ENCODE peak calls at places on chromosomes 1 and 21, in four cellular contexts. R, D, P and I are unnamed samples.

GRCh38 chr1:15849775-15850449 is 2.4 kb downstream of the SPEN start:
- DNase-seq in P (peak; percentile 67), R (peak; percentile 75), D (no peak), I (peak; percentile 69)

GRCh38 chr1:32818804-32819541 is 1.5 kb downstream of the S100PBP start:
- DNase-seq in P (no peak), D (no peak), R (no peak), I (no peak)

GRCh38 chr1:119783354-119784126 is 14.8 kb upstream of the HMGCS2 start:
- DNase-seq in R (no peak), D (no peak), P (no peak), I (no peak)

GRCh38 chr1:64440423-64440822 is 29.5 kb upstream of the CACHD1 start:
- DNase-seq in R (no peak), P (no peak), D (no peak), I (no peak)

GRCh38 chr1:112698366-112699310 is 8.3 kb downstream of the RHOC start:
- DNase-seq in R (no peak), D (no peak), P (no peak), I (no peak)

GRCh38 chr1:31241321-31241720 is 1.6 kb upstream of the NKAIN1 start:
- DNase-seq in R (no peak), D (no peak), P (no peak), I (no peak)

GRCh38 chr1:162111572-162111971 is 42.1 kb downstream of the NOS1AP start:
- DNase-seq in D (no peak), P (no peak), R (no peak), I (no peak)

GRCh38 chr1:175564723-175565122 is 178.7 kb downstream of the TNR start:
- DNase-seq in D (no peak), R (no peak), P (no peak), I (no peak)

GRCh38 chr1:153728305-153729066 is 636 bp downstream of the INTS3 start:
- DNase-seq in D (no peak), R (peak; percentile 54), P (peak; percentile 77), I (no peak)

GRCh38 chr1:78303620-78304019 is 187.2 kb upstream of the PTGFR start:
- DNase-seq in D (no peak), R (peak; percentile 11), P (no peak), I (no peak)

GRCh38 chr1:99647460-99647859 is 1.5 kb downstream of the PALMD start:
- DNase-seq in P (no peak), D (no peak), R (no peak), I (no peak)

GRCh38 chr1:145979746-145980435 is 15.4 kb downstream of the POLR3GL start:
- DNase-seq in P (no peak), D (no peak), R (no peak), I (no peak)

GRCh38 chr1:235152235-235152634 is 8.8 kb downstream of the RBM34 start:
- DNase-seq in D (no peak), P (no peak), R (no peak), I (no peak)

GRCh38 chr1:98677288-98677687 is 15.8 kb downstream of the SNX7 start:
- DNase-seq in R (peak; percentile 21), D (no peak), P (no peak), I (no peak)

GRCh38 chr1:109020693-109021092 is 21.2 kb downstream of the WDR47 start:
- DNase-seq in D (no peak), R (no peak), P (no peak), I (no peak)

GRCh38 chr1:77509051-77509492 is 173.4 kb downstream of the ZZZ3 start:
- DNase-seq in D (no peak), P (no peak), R (no peak), I (no peak)

GRCh38 chr1:230541306-230541705 is 101.0 kb upstream of the COG2 start:
- DNase-seq in D (no peak), R (no peak), P (no peak), I (no peak)

GRCh38 chr1:1001631-1002300 is 1.9 kb upstream of the HES4 start:
- DNase-seq in P (peak; percentile 90), R (peak; percentile 79), D (peak; percentile 42), I (peak; percentile 76)

GRCh38 chr1:108524676-108525075 is 35.2 kb upstream of the EEIG2 start:
- DNase-seq in P (no peak), D (no peak), R (no peak), I (no peak)

GRCh38 chr1:41846595-41846994 is 72.1 kb downstream of the HIVEP3 start:
- DNase-seq in P (no peak), R (no peak), D (no peak), I (no peak)

GRCh38 chr1:228794173-228794572 is 58.9 kb downstream of the RHOU start:
- DNase-seq in D (no peak), R (no peak), P (no peak), I (no peak)

GRCh38 chr1:70247768-70248167 is 26.6 kb downstream of the SRSF11 start:
- DNase-seq in R (no peak), D (no peak), P (no peak), I (no peak)

GRCh38 chr1:214199585-214199984 is 81.4 kb upstream of the SMYD2 start:
- DNase-seq in D (no peak), R (no peak), P (no peak), I (no peak)

GRCh38 chr1:1989102-1989542 is 14.5 kb downstream of the CFAP74 start:
- DNase-seq in P (no peak), D (no peak), R (no peak), I (no peak)

GRCh38 chr1:216910081-216910840 is 187.0 kb upstream of the ESRRG start:
- DNase-seq in P (no peak), D (no peak), R (no peak), I (no peak)

GRCh38 chr21:45988366-45989347 is 7.1 kb downstream of the COL6A1 start:
- DNase-seq in P (no peak), D (peak; percentile 9), R (no peak), I (no peak)

GRCh38 chr1:60697204-60697994 is 385.0 kb upstream of the NFIA start:
- DNase-seq in R (no peak), P (no peak), D (no peak), I (no peak)

GRCh38 chr1:47465605-47466004 is 27.8 kb downstream of the FOXD2 start:
- DNase-seq in P (no peak), D (no peak), R (no peak), I (no peak)

GRCh38 chr1:171786534-171786933 is 5.1 kb downstream of the METTL13 start:
- DNase-seq in D (no peak), P (no peak), R (no peak), I (no peak)

GRCh38 chr1:100624886-100625430 is 87.0 kb downstream of the GPR88 start:
- DNase-seq in R (no peak), D (no peak), P (no peak), I (no peak)

GRCh38 chr1:167617100-167617949 is 12.7 kb upstream of the RCSD1 start:
- DNase-seq in R (peak; percentile 16), D (no peak), P (peak; percentile 69), I (no peak)

GRCh38 chr1:167618366-167618765 is 11.7 kb upstream of the RCSD1 start:
- DNase-seq in D (no peak), P (no peak), R (no peak), I (no peak)

GRCh38 chr1:167614851-167615250 is 15.2 kb upstream of the RCSD1 start:
- DNase-seq in R (no peak), D (no peak), P (no peak), I (no peak)

GRCh38 chr1:167617950-167618269 is 12.1 kb upstream of the RCSD1 start:
- DNase-seq in R (no peak), P (no peak), D (no peak), I (no peak)

GRCh38 chr1:167616521-167616920 is 13.5 kb upstream of the RCSD1 start:
- DNase-seq in D (no peak), R (no peak), P (no peak), I (no peak)
- H3K27ac ChIP-seq in D (no peak overlapping the region), R (no peak overlapping the region), P (no peak overlapping the region), I (no peak overlapping the region)

GRCh38 chr21:32776743-32777142 is 5.2 kb upstream of the PAXBP1 start:
- DNase-seq in R (no peak), P (no peak), D (no peak), I (no peak)

GRCh38 chr21:32777269-32777668 is 5.7 kb upstream of the PAXBP1 start:
- DNase-seq in D (no peak), R (no peak), P (no peak), I (no peak)

GRCh38 chr21:32782698-32783097 is 11.1 kb upstream of the PAXBP1 start:
- DNase-seq in D (no peak), P (no peak), R (no peak), I (no peak)

GRCh38 chr21:32779983-32780382 is 8.4 kb upstream of the PAXBP1 start:
- DNase-seq in D (no peak), P (no peak), R (no peak), I (no peak)
- H3K27ac ChIP-seq in D (no peak overlapping the region), P (no peak overlapping the region), R (no peak overlapping the region), I (no peak overlapping the region)

DNA sequence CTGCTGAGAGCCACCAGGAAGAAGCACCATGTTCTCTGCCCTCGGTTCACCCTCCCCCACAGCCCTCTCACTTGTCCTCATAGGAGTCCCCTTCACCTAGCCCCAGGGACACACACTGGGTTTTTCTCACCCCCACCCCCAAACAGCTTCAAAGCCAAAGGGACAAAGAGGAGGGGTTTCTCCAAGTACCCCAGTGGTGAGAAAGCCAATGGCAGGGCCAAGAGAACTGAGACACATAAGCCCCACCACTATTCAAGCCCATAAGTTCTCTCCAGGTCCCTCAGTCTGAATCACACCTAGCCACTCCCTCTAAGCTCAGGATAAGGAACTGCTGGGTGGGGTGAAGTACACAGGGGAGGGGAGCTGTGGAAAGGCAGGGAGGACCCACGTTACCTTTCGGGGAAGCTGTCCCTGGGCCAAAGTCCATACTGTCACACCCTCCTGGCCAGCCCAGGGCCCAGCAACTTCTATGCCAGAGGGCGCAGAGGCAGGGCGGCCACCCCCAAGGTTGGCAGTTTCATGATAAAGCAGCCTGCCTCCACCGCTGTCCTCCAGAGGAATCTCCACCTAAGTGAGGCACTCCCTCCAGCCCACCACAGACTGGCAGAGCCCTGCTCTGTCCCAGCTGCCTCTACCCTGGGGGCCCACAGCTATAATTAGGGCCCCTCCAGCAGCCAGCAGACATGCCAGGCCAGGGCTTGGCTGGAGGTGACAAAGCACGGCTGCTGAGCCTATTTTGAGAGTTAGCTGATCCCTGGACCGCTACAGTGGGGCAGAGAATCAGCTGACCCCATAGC is 39.0 kb upstream of the PPP1R15B start:
- DNase-seq in R (peak; percentile 55), D (no peak), P (no peak), I (no peak)
- H3K27ac ChIP-seq in R (peak overlapping the region; percentile 67), D (no peak overlapping the region), P (peak overlapping the region; percentile 8), I (no peak overlapping the region)

DNA sequence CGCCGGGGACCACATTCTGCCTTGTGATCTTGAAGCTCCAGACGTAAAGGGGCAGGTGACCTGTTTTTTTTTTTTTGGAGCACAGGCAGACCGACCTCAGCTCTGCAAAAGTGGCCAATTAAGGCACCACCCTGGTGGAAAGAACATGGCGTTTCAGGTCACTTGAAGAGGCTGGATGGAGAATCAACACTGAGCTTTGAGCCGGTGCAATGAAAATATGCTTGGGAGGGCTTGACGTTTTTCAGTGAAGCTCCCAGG is 13.8 kb upstream of the CAMTA1 start:
- DNase-seq in P (no peak), R (no peak), D (no peak), I (no peak)
- H3K27ac ChIP-seq in P (no peak overlapping the region), R (no peak overlapping the region), D (no peak overlapping the region), I (no peak overlapping the region)

GRCh38 chr1:39656416-39656815 is 15.5 kb downstream of the NT5C1A start:
- DNase-seq in P (no peak), D (no peak), R (no peak), I (no peak)
- H3K27ac ChIP-seq in P (no peak overlapping the region), D (no peak overlapping the region), R (no peak overlapping the region), I (no peak overlapping the region)

DNA sequence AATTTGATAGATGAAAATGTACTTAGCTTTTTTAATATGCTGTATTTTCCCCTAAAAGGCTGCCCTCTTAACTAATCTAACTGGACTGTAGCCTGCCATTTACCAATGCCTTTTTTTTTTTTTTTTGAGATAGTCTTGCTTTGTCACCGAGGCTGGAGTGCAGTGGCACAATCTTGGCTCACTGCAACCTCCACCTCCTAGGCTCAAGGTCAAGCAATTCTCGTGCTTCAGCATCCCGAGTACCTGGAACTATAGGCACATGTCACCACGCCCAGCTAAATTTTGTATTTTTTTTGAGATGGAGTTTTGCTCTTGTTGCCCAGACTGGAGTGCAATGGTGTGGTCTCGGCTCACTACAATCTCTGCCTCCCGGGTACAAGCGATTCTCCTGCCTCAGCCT is 18.7 kb downstream of the PAFAH2 start:
- DNase-seq in R (no peak), D (no peak), P (no peak), I (no peak)
- H3K27ac ChIP-seq in R (no peak overlapping the region), D (no peak overlapping the region), P (no peak overlapping the region), I (no peak overlapping the region)